ENCODE peak calls at places on chromosomes 4 and X, in four cellular contexts. P is H7, X is NCI-H2081 treated with DMSO at 0.1 percent for 48 hours, S is lung. N is an unnamed sample.

GRCh38 chr4:89256203-89256800 is 51.3 kb downstream of the GPRIN3 start:
- DNase-seq in P (no peak), X (no peak), S (no peak), N (no peak)

GRCh38 chrX:120464409-120464808 is 4.7 kb downstream of the LAMP2 start:
- DNase-seq in P (no peak), X (no peak), S (no peak), N (no peak)

GRCh38 chrX:40240844-40241243 is 143.1 kb upstream of the BCOR start:
- DNase-seq in P (no peak), X (no peak), S (no peak), N (no peak)

GRCh38 chr4:70559216-70559830 is 32.7 kb upstream of the AMBN start:
- DNase-seq in P (peak), X (no peak), S (peak), N (peak)

GRCh38 chr4:31068257-31069075 is 348.3 kb downstream of the PCDH7 start:
- DNase-seq in P (no peak), X (no peak), S (no peak), N (no peak)

GRCh38 chr4:629636-629915 is 4.2 kb downstream of the PDE6B start:
- DNase-seq in P (no peak), X (no peak), S (no peak), N (no peak)

GRCh38 chrX:16739574-16739973 is 20.2 kb downstream of the SYAP1 start:
- DNase-seq in P (no peak), X (no peak), S (no peak), N (no peak)

GRCh38 chr4:9833421-9833820 is 52.0 kb downstream of the DRD5 start:
- DNase-seq in P (no peak), X (no peak), S (no peak), N (no peak)

GRCh38 chr4:38605794-38606586 is 58.0 kb upstream of the KLF3 start:
- DNase-seq in P (peak), X (no peak), S (no peak), N (peak)

GRCh38 chr4:121728798-121729226 is 32.0 kb upstream of the ANXA5 start:
- DNase-seq in P (no peak), X (no peak), S (no peak), N (no peak)

GRCh38 chr4:80253510-80253909 is 13.0 kb upstream of the FGF5 start:
- DNase-seq in P (no peak), X (no peak), S (no peak), N (no peak)

GRCh38 chrX:38375888-38376287 is 23.5 kb downstream of the OTC start:
- DNase-seq in P (peak), X (no peak), S (no peak), N (peak)

GRCh38 chr4:67452100-67452887 is 93.0 kb downstream of the CENPC start:
- DNase-seq in P (no peak), X (no peak), S (no peak), N (no peak)

GRCh38 chr4:110663738-110664444 is 41.0 kb upstream of the PITX2 start:
- DNase-seq in P (no peak), X (no peak), S (no peak), N (no peak)

GRCh38 chrX:93319604-93320003 is 353.8 kb downstream of the NAP1L3 start:
- DNase-seq in P (no peak), X (no peak), S (no peak), N (no peak)

GRCh38 chr4:132587626-132588025 is 561.5 kb upstream of the PCDH10 start:
- DNase-seq in P (no peak), X (no peak), S (no peak), N (no peak)

GRCh38 chrX:148956352-148956751 is 455.9 kb downstream of the AFF2 start:
- DNase-seq in P (no peak), X (no peak), S (no peak), N (no peak)

GRCh38 chr4:25578431-25578830 is 77.2 kb upstream of the SLC34A2 start:
- DNase-seq in P (peak), X (no peak), S (no peak), N (peak)

GRCh38 chrX:2710041-2710471 is 19.0 kb downstream of the CD99 start:
- DNase-seq in P (no peak), X (no peak), S (no peak), N (no peak)

GRCh38 chrX:30414144-30414543 is 105.0 kb upstream of the NR0B1 start:
- DNase-seq in P (no peak), X (no peak), S (no peak), N (no peak)

GRCh38 chr4:69831270-69831627 is 28.7 kb downstream of the SULT1E1 start:
- DNase-seq in P (no peak), X (no peak), S (no peak), N (no peak)

GRCh38 chrX:64975491-64975890 is 759 bp downstream of the ZC4H2 start:
- DNase-seq in P (peak), X (no peak), S (no peak), N (peak)

GRCh38 chrX:3370656-3371055 is 24.2 kb upstream of the MXRA5 start:
- DNase-seq in P (no peak), X (no peak), S (no peak), N (no peak)

GRCh38 chr4:39873823-39874222 is 103.9 kb downstream of the PDS5A start:
- DNase-seq in P (no peak), X (no peak), S (no peak), N (no peak)

GRCh38 chr4:81255524-81255923 is 40.5 kb upstream of the PRKG2 start:
- DNase-seq in P (no peak), X (no peak), S (no peak), N (no peak)

GRCh38 chr4:36979494-36979893 is 265.0 kb upstream of the NWD2 start:
- DNase-seq in P (no peak), X (no peak), S (no peak), N (no peak)

GRCh38 chr4:5730436-5730835 is 19.4 kb downstream of the EVC start:
- DNase-seq in P (no peak), X (no peak), S (no peak), N (no peak)

GRCh38 chr4:134216436-134216835 is 14.8 kb upstream of the PABPC4L start:
- DNase-seq in P (no peak), X (no peak), S (no peak), N (no peak)

GRCh38 chr4:88533937-88534750 is 10.6 kb upstream of the PYURF start:
- DNase-seq in P (no peak), X (no peak), S (no peak), N (no peak)

GRCh38 chr4:14967982-14968381 is 34.3 kb upstream of the CPEB2 start:
- DNase-seq in P (no peak), X (no peak), S (no peak), N (no peak)

GRCh38 chrX:143121471-143121870 is 95.7 kb downstream of the SPANXN4 start:
- DNase-seq in P (no peak), X (peak), S (no peak), N (no peak)

N was measured in iPS-NIHi11.